ENCODE peak calls at places on chromosomes 11 and 22, in four cellular contexts. W is mesenteric fat pad, A is head of caudate nucleus, V is neural crest cell. N is an unnamed sample.

GRCh38 chr11:6856871-6857270 is 6.0 kb upstream of the OR10A2 start:
- DNase-seq in W (no peak), A (no peak), V (no peak), N (peak)

GRCh38 chr11:2796091-2796490 is 89.5 kb downstream of the CDKN1C start:
- DNase-seq in W (no peak), A (no peak), V (no peak), N (no peak)

GRCh38 chr11:76279651-76280050 is 73.3 kb upstream of the WNT11 start:
- DNase-seq in W (no peak), A (no peak), V (no peak), N (no peak)

GRCh38 chr11:129374993-129375721 is 491 bp upstream of the BARX2 start:
- DNase-seq in W (no peak), A (peak), V (no peak), N (peak)

GRCh38 chr11:113685650-113686349 is 20.3 kb downstream of the TMPRSS5 start:
- DNase-seq in W (no peak), A (no peak), V (no peak), N (no peak)

GRCh38 chr11:111063711-111064110 is 181.8 kb upstream of the POU2AF2 start:
- DNase-seq in W (no peak), A (peak), V (no peak), N (no peak)

GRCh38 chr22:35638408-35638807 is 9.8 kb upstream of the APOL6 start:
- DNase-seq in W (peak), A (peak), V (no peak), N (peak)

GRCh38 chr22:48071828-48072227 is 1309.4 kb downstream of the TBC1D22A start:
- DNase-seq in W (no peak), A (no peak), V (no peak), N (no peak)

GRCh38 chr11:95014184-95014821 is 10.8 kb upstream of the KDM4E start:
- DNase-seq in W (no peak), A (no peak), V (no peak), N (no peak)

GRCh38 chr22:32544953-32545558 is 70.4 kb downstream of the FBXO7 start:
- DNase-seq in W (peak), A (no peak), V (no peak), N (no peak)

GRCh38 chr11:57460756-57461749 is 725 bp downstream of the RTN4RL2 start:
- DNase-seq in W (no peak), A (no peak), V (no peak), N (no peak)

GRCh38 chr11:65557280-65558001 is 718 bp downstream of the LTBP3 start:
- DNase-seq in W (no peak), A (peak), V (no peak), N (peak)

GRCh38 chr11:8192016-8192895 is 23.4 kb upstream of the RIC3 start:
- DNase-seq in W (no peak), A (peak), V (peak), N (peak)

N was measured in Daoy.